ENCODE peak calls at places on chromosomes 7 and 10, in six cellular contexts. G, C, K, H, S and J are unnamed samples.
A peak's percentile ranks its signal among the peaks of the same experiment; 100 is the strongest.

GRCh38 chr7:72391821-72392377 is 20.2 kb downstream of the CALN1 start:
- DNase-seq in H (no peak), C (no peak), K (no peak), G (no peak), S (peak; percentile 1), J (no peak)

GRCh38 chr10:62177111-62177510 is 91.5 kb downstream of the RTKN2 start:
- DNase-seq in K (no peak), G (no peak), S (no peak), H (no peak), C (no peak), J (no peak)

GRCh38 chr7:42605381-42605780 is 306.5 kb downstream of the C7orf25 start:
- DNase-seq in K (no peak), G (no peak), C (no peak), S (no peak), H (no peak), J (peak; percentile 14)

GRCh38 chr10:60732240-60733188 is 45.8 kb upstream of the CDK1 start:
- DNase-seq in H (no peak), G (no peak), C (peak; percentile 48), S (peak; percentile 66), K (peak; percentile 26), J (no peak)

GRCh38 chr10:4770766-4771553 is 55.0 kb upstream of the AKR1E2 start:
- DNase-seq in G (peak; percentile 98), S (no peak), C (peak; percentile 26), K (peak; percentile 97), H (no peak), J (no peak)

GRCh38 chr7:28990200-28990960 is 32.2 kb upstream of the TRIL start:
- DNase-seq in G (no peak), H (peak; percentile 79), K (peak; percentile 17), C (no peak), S (no peak), J (no peak)

GRCh38 chr7:124856299-124856888 is 73.2 kb downstream of the POT1 start:
- DNase-seq in K (peak; percentile 59), H (peak; percentile 34), S (no peak), G (peak; percentile 61), C (peak; percentile 51), J (peak; percentile 9)

GRCh38 chr7:108863221-108863848 is 293.7 kb downstream of the DNAJB9 start:
- DNase-seq in S (no peak), H (no peak), K (no peak), C (no peak), G (no peak), J (no peak)

GRCh38 chr7:18250133-18250532 is 222.5 kb upstream of the PRPS1L1 start:
- DNase-seq in K (no peak), G (no peak), H (no peak), C (no peak), S (no peak), J (no peak)

GRCh38 chr10:107383357-107383756 is 218.9 kb upstream of the SORCS1 start:
- DNase-seq in S (no peak), G (no peak), C (no peak), K (no peak), H (no peak), J (no peak)

GRCh38 chr10:104038537-104038936 is 47.1 kb downstream of the COL17A1 start:
- DNase-seq in H (no peak), C (no peak), K (no peak), G (no peak), S (no peak), J (no peak)

GRCh38 chr7:112084506-112084905 is 121.7 kb downstream of the DOCK4 start:
- DNase-seq in S (no peak), C (no peak), G (peak; percentile 54), H (no peak), K (peak; percentile 56), J (no peak)

GRCh38 chr10:113569576-113569975 is 16.7 kb downstream of the HABP2 start:
- DNase-seq in C (no peak), K (no peak), G (no peak), H (no peak), S (no peak), J (no peak)

GRCh38 chr10:119025336-119025735 is 4.2 kb upstream of the NANOS1 start:
- DNase-seq in K (peak; percentile 77), H (no peak), S (no peak), C (peak; percentile 55), G (peak; percentile 64), J (no peak)

GRCh38 chr7:23607130-23607529 is 9.9 kb downstream of the CCDC126 start:
- DNase-seq in H (no peak), K (no peak), G (no peak), C (no peak), S (no peak), J (no peak)

GRCh38 chr10:99854860-99855259 is 72.4 kb downstream of the ABCC2 start:
- DNase-seq in C (peak; percentile 59), H (no peak), S (no peak), K (peak; percentile 84), G (peak; percentile 83), J (no peak)

GRCh38 chr7:29883462-29884398 is 77.4 kb downstream of the WIPF3 start:
- DNase-seq in G (no peak), K (no peak), C (peak; percentile 59), S (peak; percentile 80), H (no peak), J (no peak)

GRCh38 chr10:125982256-125982948 is 86.0 kb downstream of the FANK1 start:
- DNase-seq in K (peak; percentile 82), H (peak; percentile 40), G (peak; percentile 74), S (no peak), C (peak; percentile 80), J (peak; percentile 72)

GRCh38 chr10:71259815-71260501 is 47.6 kb downstream of the UNC5B start:
- DNase-seq in S (no peak), H (no peak), K (no peak), G (no peak), C (no peak), J (no peak)
- H3K9ac ChIP-seq in S (no peak overlapping the region), H (no peak overlapping the region), K (peak overlapping the region; percentile 67), G (peak overlapping the region; percentile 53), C (peak overlapping the region; percentile 24), J (no peak overlapping the region)

GRCh38 chr10:91613411-91614253 is 19.2 kb downstream of the PPP1R3C start:
- DNase-seq in H (peak; percentile 63), C (no peak), K (peak; percentile 98), G (peak; percentile 98), S (no peak), J (no peak)
- H3K4me3 ChIP-seq in H (no peak overlapping the region), C (no peak overlapping the region), K (peak overlapping the region; percentile 59), G (no peak overlapping the region), S (no peak overlapping the region), J (no peak overlapping the region)

GRCh38 chr7:131653418-131654248 is 97.2 kb upstream of the PODXL start:
- DNase-seq in H (no peak), K (peak; percentile 22), S (no peak), G (peak; percentile 41), C (peak; percentile 46), J (no peak)
- H4K8ac ChIP-seq in H (no peak overlapping the region), K (peak overlapping the region; percentile 7), S (no peak overlapping the region), G (peak overlapping the region; percentile 67), C (no peak overlapping the region), J (no peak overlapping the region)

GRCh38 chr10:59622320-59622901 is 87.2 kb downstream of the SLC16A9 start:
- DNase-seq in H (peak; percentile 65), K (peak; percentile 70), G (peak; percentile 61), C (peak; percentile 75), S (peak; percentile 63), J (peak; percentile 39)
- H3K9ac ChIP-seq in H (no peak overlapping the region), K (no peak overlapping the region), G (no peak overlapping the region), C (no peak overlapping the region), S (no peak overlapping the region), J (no peak overlapping the region)

GRCh38 chr7:149664176-149664575 is 109.2 kb downstream of the ZNF467 start:
- DNase-seq in K (no peak), C (no peak), G (no peak), H (no peak), S (no peak), J (no peak)
- H3K4me3 ChIP-seq in K (no peak overlapping the region), C (no peak overlapping the region), G (no peak overlapping the region), H (no peak overlapping the region), S (no peak overlapping the region), J (no peak overlapping the region)

GRCh38 chr7:1158203-1159126 is 1.5 kb downstream of the ZFAND2A start:
- DNase-seq in G (no peak), S (no peak), K (no peak), C (no peak), H (no peak), J (no peak)

GRCh38 chr7:1159933-1160664 is at the start of gene ZFAND2A:
- DNase-seq in H (peak; percentile 99), K (peak; percentile 98), S (peak; percentile 99), C (peak; percentile 99), G (peak; percentile 96), J (peak; percentile 97)

GRCh38 chr7:1160665-1161010 is 642 bp upstream of the ZFAND2A start:
- DNase-seq in G (no peak), C (no peak), K (no peak), H (no peak), S (no peak), J (no peak)

GRCh38 chr7:1164436-1164835 is 4.4 kb upstream of the ZFAND2A start:
- DNase-seq in S (no peak), C (no peak), G (no peak), H (no peak), K (no peak), J (no peak)

DNA sequence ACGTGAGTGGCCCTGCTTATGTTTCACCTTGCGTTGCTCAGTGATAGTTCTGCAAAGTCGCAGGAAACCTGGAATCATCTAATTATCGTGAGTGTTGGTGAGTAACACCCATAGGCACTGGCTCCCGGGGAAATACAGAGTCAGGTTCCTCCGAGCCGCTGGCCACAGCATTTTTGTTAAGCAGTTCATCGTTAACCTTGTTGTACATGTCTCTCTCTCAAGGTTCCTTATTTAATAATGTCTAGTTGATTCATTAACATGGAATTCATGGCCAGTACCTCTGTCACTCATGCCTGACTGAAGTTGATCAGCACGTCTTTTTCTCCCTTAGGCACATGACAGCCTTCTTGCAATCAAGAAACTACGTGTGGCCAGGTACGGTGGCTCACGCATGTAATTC is 3.1 kb upstream of the ZFAND2A start:
- DNase-seq in K (no peak), H (peak; percentile 92), S (no peak), G (no peak), C (no peak), J (no peak)
- H4K8ac ChIP-seq in K (no peak overlapping the region), H (no peak overlapping the region), S (no peak overlapping the region), G (no peak overlapping the region), C (no peak overlapping the region), J (no peak overlapping the region)

GRCh38 chr7:32500922-32501341 is 5.6 kb downstream of the AVL9 start:
- DNase-seq in S (no peak), G (peak; percentile 62), H (no peak), K (peak; percentile 77), C (no peak), J (no peak)
- H3K9ac ChIP-seq in S (no peak overlapping the region), G (no peak overlapping the region), H (no peak overlapping the region), K (peak overlapping the region; percentile 65), C (no peak overlapping the region), J (no peak overlapping the region)

DNA sequence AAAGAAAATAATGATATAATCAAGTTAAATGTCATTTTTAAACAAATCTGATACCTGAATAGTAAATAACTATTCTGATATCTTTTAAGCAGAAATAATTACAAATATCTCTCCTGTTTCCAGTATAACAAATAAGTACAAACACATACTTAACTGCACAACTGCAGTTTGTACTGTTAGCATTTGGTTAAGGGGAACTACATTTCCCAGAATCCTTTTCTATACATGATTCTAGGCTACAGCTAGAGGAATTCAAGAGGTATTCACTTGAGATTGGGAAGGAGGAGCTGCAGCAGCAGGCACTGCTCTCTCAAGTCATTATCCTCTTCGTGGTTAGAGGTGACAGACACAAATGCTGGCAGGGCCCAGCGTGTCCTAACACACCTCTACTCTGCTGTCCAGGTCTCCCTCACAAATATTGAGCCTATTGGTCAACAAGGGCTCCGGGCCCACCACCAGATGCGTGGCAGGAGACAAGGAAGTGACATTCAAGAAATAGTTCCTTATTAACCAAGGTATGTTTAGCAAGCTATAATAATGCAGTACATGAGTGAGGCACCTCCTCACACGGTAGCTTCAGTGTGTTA is 255.1 kb upstream of the MKLN1 start:
- DNase-seq in S (no peak), G (peak; percentile 34), K (peak; percentile 32), C (peak; percentile 97), H (peak; percentile 44), J (no peak)
- H3K4me3 ChIP-seq in S (no peak overlapping the region), G (no peak overlapping the region), K (peak overlapping the region; percentile 35), C (no peak overlapping the region), H (no peak overlapping the region), J (no peak overlapping the region)